ENCODE peak calls at places on chromosomes 3 and 15, in nine cellular contexts. D is GM12878, H is sigmoid colon, T is stomach, E is esophagus muscularis mucosa, O is K562, S is suprapubic skin, Z is SK-N-SH, N is upper lobe of left lung. Y is an unnamed sample.

GRCh38 chr3:98954806-98955205 is 53.3 kb upstream of the DCBLD2 start:
- DNase-seq in D (no peak), H (no peak), T (no peak), E (no peak), O (no peak), S (no peak), Z (no peak), N (no peak), Y (no peak)

GRCh38 chr3:136251511-136251910 is 1.4 kb downstream of the PCCB start:
- DNase-seq in D (no peak), H (no peak), T (no peak), E (no peak), O (peak; percentile 17), S (no peak), Z (peak; percentile 23), N (no peak), Y (no peak)

GRCh38 chr3:126180477-126181397 is at the start of gene ALDH1L1:
- DNase-seq in D (no peak), H (peak; percentile 97), T (peak; percentile 31), E (peak; percentile 96), O (no peak), S (no peak), Z (peak; percentile 76), N (peak; percentile 73), Y (peak; percentile 57)

GRCh38 chr3:35721628-35722027 is 82.3 kb downstream of the ARPP21 start:
- DNase-seq in D (no peak), H (no peak), T (no peak), E (no peak), O (no peak), S (no peak), Z (no peak), N (no peak), Y (no peak)

GRCh38 chr3:129606522-129607390 is at the start of gene PLXND1:
- DNase-seq in D (no peak), H (peak; percentile 88), T (peak; percentile 61), E (no peak), O (peak; percentile 93), S (peak; percentile 87), Z (peak; percentile 94), N (peak; percentile 70), Y (peak; percentile 59)

GRCh38 chr3:159667261-159667660 is 321.4 kb upstream of the IL12A start:
- DNase-seq in D (no peak), H (no peak), T (no peak), E (peak; percentile 37), O (no peak), S (no peak), Z (no peak), N (no peak), Y (no peak)

GRCh38 chr15:79394231-79394630 is 37.9 kb upstream of the MINAR1 start:
- DNase-seq in D (no peak), H (no peak), T (no peak), E (peak; percentile 26), O (no peak), S (no peak), Z (no peak), N (no peak), Y (no peak)

GRCh38 chr3:31536417-31536991 is 3.8 kb downstream of the STT3B start:
- DNase-seq in D (no peak), H (no peak), T (no peak), E (no peak), O (no peak), S (no peak), Z (no peak), N (no peak), Y (no peak)

GRCh38 chr3:136141296-136141785 is 54.8 kb downstream of the MSL2 start:
- DNase-seq in D (no peak), H (no peak), T (no peak), E (no peak), O (no peak), S (no peak), Z (no peak), N (no peak), Y (no peak)

GRCh38 chr15:89625716-89626115 is 29.6 kb downstream of the KIF7 start:
- DNase-seq in D (no peak), H (no peak), T (no peak), E (no peak), O (peak; percentile 4), S (no peak), Z (no peak), N (no peak), Y (no peak)

GRCh38 chr15:33026614-33027013 is 167.9 kb downstream of the FMN1 start:
- DNase-seq in D (no peak), H (no peak), T (no peak), E (no peak), O (no peak), S (no peak), Z (no peak), N (peak; percentile 78), Y (no peak)

GRCh38 chr3:141345951-141346817 is 22.1 kb upstream of the ZBTB38 start:
- DNase-seq in D (no peak), H (no peak), T (no peak), E (no peak), O (no peak), S (no peak), Z (no peak), N (no peak), Y (peak; percentile 47)

GRCh38 chr3:47283596-47284364 is 1.0 kb downstream of the KLHL18 start:
- DNase-seq in D (no peak), H (peak; percentile 60), T (no peak), E (no peak), O (peak; percentile 53), S (no peak), Z (peak; percentile 47), N (no peak), Y (peak; percentile 20)

GRCh38 chr3:183252973-183253363 is at the start of gene B3GNT5:
- DNase-seq in D (no peak), H (peak; percentile 65), T (peak; percentile 86), E (no peak), O (peak; percentile 64), S (peak; percentile 87), Z (peak; percentile 67), N (peak; percentile 92), Y (peak; percentile 90)
- TF ChIP-seq EP300 in D (no peak), H (no peak), T (no peak), E (no peak), O (peak; percentile 12), S (no peak), Z (no peak), N (no peak), Y (no peak)

GRCh38 chr15:64731012-64731806 is 44.2 kb downstream of the RBPMS2 start:
- DNase-seq in D (peak; percentile 36), H (peak; percentile 93), T (peak; percentile 95), E (no peak), O (peak; percentile 70), S (peak; percentile 90), Z (peak; percentile 81), N (peak; percentile 89), Y (peak; percentile 91)
- TF ChIP-seq POLR2AphosphoS5 in D (no peak), H (peak; percentile 52), T (no peak), E (peak; percentile 62), O (no peak), S (no peak), Z (no peak), N (no peak), Y (no peak)

GRCh38 chr3:154294016-154294415 is 30.3 kb downstream of the DHX36 start:
- DNase-seq in D (no peak), H (no peak), T (no peak), E (no peak), O (no peak), S (no peak), Z (no peak), N (no peak), Y (no peak)
- TF ChIP-seq EP300 in D (no peak), H (no peak), T (no peak), E (no peak), O (no peak), S (no peak), Z (no peak), N (no peak), Y (no peak)

GRCh38 chr15:44296625-44297524 is 8.4 kb downstream of the GOLM2 start:
- DNase-seq in D (no peak), H (no peak), T (no peak), E (no peak), O (peak; percentile 80), S (no peak), Z (no peak), N (no peak), Y (peak; percentile 43)
- TF ChIP-seq POLR2AphosphoS5 in D (no peak), H (no peak), T (peak; percentile 22), E (no peak), O (peak; percentile 32), S (no peak), Z (no peak), N (no peak), Y (no peak)

DNA sequence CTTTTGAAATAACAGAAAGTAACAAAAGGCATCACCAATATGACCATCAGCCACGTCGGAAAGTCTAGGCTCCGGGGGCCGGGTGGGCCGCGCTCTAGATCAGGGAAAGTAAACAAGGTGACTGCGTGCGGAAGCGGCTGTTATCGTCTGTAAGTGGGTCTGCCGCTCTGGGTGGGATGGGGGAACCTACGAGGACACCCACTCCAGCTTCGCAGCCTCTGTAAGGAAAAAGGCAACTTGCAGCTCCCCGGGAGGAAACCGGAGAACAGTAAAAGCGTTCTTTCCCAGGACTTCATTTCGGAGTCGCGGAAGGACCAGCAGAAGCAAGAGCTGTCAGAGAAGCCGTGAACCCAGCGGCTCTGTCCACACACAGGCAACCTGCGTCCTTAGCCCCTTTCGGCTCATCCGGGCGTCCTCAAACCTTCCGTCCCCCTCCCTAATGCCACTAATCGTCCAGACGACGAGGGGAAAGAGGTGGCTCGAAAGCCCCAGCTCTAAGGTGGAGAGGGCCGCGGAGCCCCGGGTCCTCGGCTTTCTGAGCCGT is 457 bp downstream of the XRN1 start:
- DNase-seq in D (no peak), H (peak; percentile 68), T (peak; percentile 34), E (no peak), O (no peak), S (peak; percentile 73), Z (no peak), N (peak; percentile 53), Y (peak; percentile 44)
- TF ChIP-seq EP300 in D (no peak), H (no peak), T (no peak), E (no peak), O (no peak), S (no peak), Z (no peak), N (no peak), Y (no peak)

DNA sequence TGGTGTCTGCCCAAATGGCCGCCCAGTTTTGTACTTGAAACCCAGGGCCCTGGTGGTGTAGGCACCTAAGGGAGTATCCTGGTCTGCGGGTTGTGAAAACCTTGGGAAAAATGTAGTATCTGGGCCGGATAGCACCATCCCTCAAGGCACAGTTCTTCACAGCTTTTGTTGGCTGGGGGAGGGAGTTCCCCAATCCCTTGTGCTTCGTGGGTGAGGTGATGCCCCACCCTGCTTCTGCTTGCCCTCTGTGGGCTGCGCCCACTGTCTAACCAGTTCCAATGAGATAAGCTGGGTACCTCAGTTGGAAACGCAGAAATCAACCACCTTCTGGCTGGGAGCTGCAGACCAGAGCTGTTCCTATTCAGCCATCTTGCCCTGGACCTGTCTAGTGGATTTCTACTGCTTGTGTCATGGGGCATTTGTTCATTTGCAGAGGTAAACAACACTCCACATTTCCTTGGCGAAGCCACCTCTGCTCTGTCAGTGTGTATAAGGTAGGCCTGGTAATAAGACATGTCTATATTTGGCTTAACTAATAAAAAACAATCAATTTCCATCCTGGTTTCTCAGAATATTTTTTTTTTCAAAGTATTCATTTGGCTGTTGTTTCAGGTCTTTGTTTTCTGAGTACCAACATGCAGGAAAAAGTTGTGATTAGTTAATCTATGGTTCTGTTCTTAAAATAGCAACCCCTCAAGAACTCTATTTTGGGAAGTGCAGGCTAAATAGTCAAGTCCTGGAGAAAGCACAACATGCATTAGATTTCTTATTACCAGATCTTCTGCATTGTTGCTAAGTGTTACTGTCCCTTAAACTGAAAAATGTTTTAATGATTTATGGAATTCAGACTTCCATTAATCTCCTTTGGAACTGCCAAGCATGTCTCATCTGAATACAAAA is 304.3 kb downstream of the ZIC1 start:
- DNase-seq in D (no peak), H (no peak), T (no peak), E (no peak), O (no peak), S (no peak), Z (no peak), N (no peak), Y (no peak)
- TF ChIP-seq POLR2AphosphoS5 in D (no peak), H (no peak), T (no peak), E (no peak), O (no peak), S (no peak), Z (no peak), N (no peak), Y (no peak)